ENCODE peak calls at places on chromosomes 11 and 22, in six cellular contexts. I, M, O, W, S and L are unnamed samples. For H3K27me3 and H3K4me1, the result is how much of the 10 kb centered on the place peaks cover.

GRCh38 chr22:31425331-31426050 is 26.1 kb downstream of the DRG1 start:
- DNase-seq in I (no peak), M (no peak), O (no peak), W (no peak), S (no peak), L (no peak)

GRCh38 chr22:40263191-40263590 is 83.1 kb upstream of the ADSL start:
- DNase-seq in I (peak), M (no peak), O (no peak), W (no peak), S (no peak), L (no peak)

GRCh38 chr11:35641206-35641885 is 21.2 kb upstream of the TRIM44 start:
- DNase-seq in I (no peak), M (no peak), O (no peak), W (no peak), S (no peak), L (no peak)

GRCh38 chr11:95469268-95469667 is 238.3 kb upstream of the SESN3 start:
- DNase-seq in I (no peak), M (no peak), O (no peak), W (no peak), S (no peak), L (no peak)

GRCh38 chr11:125433454-125434121 is 62.5 kb downstream of the FEZ1 start:
- DNase-seq in I (peak), M (peak), O (no peak), W (peak), S (no peak), L (no peak)

GRCh38 chr11:107928767-107929507 is 689 bp downstream of the RAB39A start:
- DNase-seq in I (no peak), M (peak), O (no peak), W (peak), S (no peak), L (no peak)

GRCh38 chr22:23404689-23405365 is 175.3 kb downstream of the IGLL1 start:
- DNase-seq in I (no peak), M (peak), O (no peak), W (no peak), S (peak), L (no peak)

GRCh38 chr11:64124147-64124546 is 41.8 kb downstream of the MACROD1 start:
- DNase-seq in I (no peak), M (no peak), O (no peak), W (no peak), S (no peak), L (no peak)

GRCh38 chr22:38706101-38706884 is 549 bp downstream of the GTPBP1 start:
- DNase-seq in I (peak), M (peak), O (no peak), W (peak), S (peak), L (no peak)

GRCh38 chr22:38707984-38708383 is 2.2 kb downstream of the GTPBP1 start:
- DNase-seq in I (no peak), M (no peak), O (no peak), W (no peak), S (no peak), L (no peak)

GRCh38 chr22:38706885-38707180 is 1.1 kb downstream of the GTPBP1 start:
- DNase-seq in I (no peak), M (no peak), O (no peak), W (no peak), S (no peak), L (no peak)

GRCh38 chr22:38705235-38706100 is at the start of gene GTPBP1:
- DNase-seq in I (peak), M (peak), O (peak), W (peak), S (peak), L (peak)

DNA sequence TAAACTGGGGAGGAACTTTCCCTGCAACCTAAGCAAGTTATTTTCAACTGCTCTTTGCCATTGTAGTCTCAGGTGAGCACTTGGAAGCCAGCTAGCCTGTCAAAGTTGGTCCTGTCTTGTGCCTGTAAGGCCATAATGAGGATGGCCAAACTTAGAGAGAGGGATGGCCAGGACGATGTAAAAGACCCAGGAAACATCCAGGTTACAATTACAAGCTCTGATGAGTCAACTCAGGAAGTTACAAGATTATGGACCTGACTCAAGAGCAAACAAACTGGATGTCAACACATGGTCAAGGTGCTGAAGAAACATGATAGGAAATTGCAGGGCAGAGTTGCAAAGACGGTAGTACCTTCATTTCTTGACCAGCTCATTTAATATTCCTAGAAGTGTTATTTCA is 1.6 kb downstream of the GTPBP1 start:
- DNase-seq in I (no peak), M (no peak), O (no peak), W (no peak), S (no peak), L (no peak)
- H3K27me3 ChIP-seq in I (under half), M (under half), O (under half), W (under half), S (under half), L (under half)

GRCh38 chr11:72379384-72380131 is 54.8 kb downstream of the CLPB start:
- DNase-seq in I (no peak), M (no peak), O (no peak), W (no peak), S (no peak), L (no peak)
- H3K27ac ChIP-seq in I (no peak), M (no peak), O (no peak), W (no peak), S (no peak), L (no peak)

GRCh38 chr22:20154602-20155183 is 3.8 kb upstream of the CCDC188 start:
- DNase-seq in I (no peak), M (peak), O (no peak), W (no peak), S (no peak), L (no peak)
- H3K4me1 ChIP-seq in I (under half), M (under half), O (under half), W (under half), S (under half), L (under half)

DNA sequence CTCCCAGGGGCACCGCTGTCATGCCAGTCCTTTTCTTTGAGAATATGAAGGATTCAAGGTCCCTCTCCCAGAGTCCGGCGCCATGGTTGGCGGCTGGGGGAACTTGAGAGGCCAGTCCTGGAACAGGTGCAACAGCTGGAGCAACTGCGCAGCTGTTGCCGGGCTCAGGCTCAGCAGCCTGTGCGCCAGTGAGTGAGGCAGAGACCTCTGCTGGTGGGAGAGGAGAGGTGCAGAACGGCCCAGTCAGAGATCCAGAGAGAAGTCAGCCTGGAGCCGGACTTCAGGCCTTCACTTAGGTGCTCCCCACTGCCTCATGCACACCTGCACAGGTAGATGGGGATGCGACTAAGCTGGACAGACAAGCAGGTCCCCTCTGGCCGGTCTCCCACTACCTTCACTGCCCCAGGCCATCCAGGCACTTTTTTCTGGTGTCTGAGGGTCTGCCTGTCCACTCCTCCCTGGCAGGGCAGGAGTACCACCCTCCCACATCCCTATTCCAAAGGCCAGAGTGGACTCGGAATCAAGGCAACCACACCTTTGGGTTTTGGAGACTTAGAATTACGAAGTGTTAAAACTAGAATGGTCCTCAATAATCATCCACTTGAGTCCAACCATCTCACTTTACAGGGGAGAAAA is 4.6 kb downstream of the CHRDL2 start:
- DNase-seq in I (peak), M (peak), O (peak), W (peak), S (peak), L (peak)
- H3K27me3 ChIP-seq in I (under half), M (under half), O (under half), W (under half), S (under half), L (under half)

GRCh38 chr22:47391169-47392053 is 629.0 kb downstream of the TBC1D22A start:
- DNase-seq in I (no peak), M (no peak), O (no peak), W (no peak), S (no peak), L (no peak)

GRCh38 chr22:47388331-47388730 is 625.9 kb downstream of the TBC1D22A start:
- DNase-seq in I (no peak), M (no peak), O (no peak), W (no peak), S (no peak), L (no peak)

GRCh38 chr22:47388778-47389177 is 626.3 kb downstream of the TBC1D22A start:
- DNase-seq in I (no peak), M (no peak), O (no peak), W (no peak), S (peak), L (no peak)

GRCh38 chr22:47390026-47390970 is 627.8 kb downstream of the TBC1D22A start:
- DNase-seq in I (no peak), M (no peak), O (no peak), W (no peak), S (no peak), L (no peak)

DNA sequence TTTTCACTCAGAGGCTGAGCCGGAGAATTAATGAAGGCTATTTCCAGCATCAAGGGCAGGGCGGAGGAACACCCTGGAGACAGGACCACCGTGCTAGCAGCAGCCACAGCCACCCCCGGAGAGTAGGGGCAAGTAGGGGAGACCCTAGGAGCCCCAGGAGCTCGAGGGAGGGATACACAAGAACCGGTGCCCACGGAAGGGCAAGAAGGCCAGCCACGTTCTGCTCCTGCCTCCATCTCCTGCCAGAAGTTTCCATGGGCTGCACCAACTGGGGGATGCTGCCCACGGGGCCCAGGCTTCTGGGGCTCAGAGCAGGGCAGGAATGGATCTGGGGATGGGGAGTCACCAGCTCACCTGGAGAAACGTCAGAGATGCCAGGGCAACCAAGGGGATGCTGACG is 626.8 kb downstream of the TBC1D22A start:
- DNase-seq in I (no peak), M (no peak), O (no peak), W (no peak), S (peak), L (no peak)
- H3K27ac ChIP-seq in I (no peak), M (no peak), O (no peak), W (no peak), S (no peak), L (no peak)

GRCh38 chr11:99098258-99098657 is 77.5 kb downstream of the CNTN5 start:
- DNase-seq in I (no peak), M (no peak), O (no peak), W (no peak), S (no peak), L (no peak)
- H3K4me1 ChIP-seq in I (under half), M (under half), O (under half), W (under half), S (under half), L (under half)

GRCh38 chr22:50259302-50259701 is 2.2 kb downstream of the MAPK12 start:
- DNase-seq in I (no peak), M (no peak), O (no peak), W (no peak), S (no peak), L (no peak)
- H3K27me3 ChIP-seq in I (under half), M (under half), O (half or more), W (half or more), S (under half), L (under half)

DNA sequence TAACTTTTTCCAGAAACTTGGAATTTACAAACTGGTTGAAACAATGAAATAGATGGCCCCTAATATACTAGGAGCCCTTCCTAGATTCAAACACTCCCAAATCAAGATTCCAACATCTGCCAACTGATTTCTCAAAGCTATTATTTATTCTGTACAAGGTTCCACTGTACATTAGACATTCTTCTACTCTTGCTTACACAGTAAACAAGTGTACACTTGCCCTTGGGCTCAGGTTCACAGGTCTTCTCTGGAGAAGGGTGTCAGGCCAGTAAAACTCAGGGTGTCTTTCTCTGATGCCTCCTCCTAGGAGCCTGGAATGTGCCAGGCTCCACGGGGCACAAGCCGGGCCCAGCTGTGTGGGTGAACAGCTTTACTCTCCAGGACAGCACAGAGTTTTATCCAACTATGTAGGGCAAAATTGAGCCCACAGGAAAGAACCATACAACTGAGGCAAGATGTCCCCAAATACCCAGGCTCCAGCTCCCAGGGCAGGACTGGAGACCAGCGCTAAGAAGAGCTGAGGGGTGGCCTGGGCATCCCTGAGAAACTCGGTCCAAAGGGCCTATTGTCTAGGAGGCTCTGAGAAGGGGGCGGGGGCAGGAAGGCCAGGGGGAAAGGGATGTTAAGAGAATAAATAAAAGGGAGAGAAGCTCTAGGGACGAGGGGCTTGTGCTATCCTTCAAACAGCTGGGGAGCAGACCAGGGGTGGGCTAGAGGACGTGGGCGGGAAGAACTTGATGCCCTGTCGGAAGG is 8.8 kb upstream of the MFRP start:
- DNase-seq in I (no peak), M (no peak), O (no peak), W (no peak), S (peak), L (no peak)
- H3K27ac ChIP-seq in I (no peak), M (no peak), O (no peak), W (no peak), S (no peak), L (no peak)

GRCh38 chr11:61550665-61551227 is 30.1 kb downstream of the SYT7 start:
- DNase-seq in I (no peak), M (no peak), O (no peak), W (no peak), S (no peak), L (no peak)

GRCh38 chr11:61551630-61552029 is 29.2 kb downstream of the SYT7 start:
- DNase-seq in I (no peak), M (no peak), O (no peak), W (no peak), S (no peak), L (no peak)

GRCh38 chr11:61549177-61549576 is 31.7 kb downstream of the SYT7 start:
- DNase-seq in I (no peak), M (no peak), O (no peak), W (no peak), S (no peak), L (no peak)

GRCh38 chr11:61552108-61552635 is 28.7 kb downstream of the SYT7 start:
- DNase-seq in I (no peak), M (no peak), O (no peak), W (no peak), S (no peak), L (no peak)

DNA sequence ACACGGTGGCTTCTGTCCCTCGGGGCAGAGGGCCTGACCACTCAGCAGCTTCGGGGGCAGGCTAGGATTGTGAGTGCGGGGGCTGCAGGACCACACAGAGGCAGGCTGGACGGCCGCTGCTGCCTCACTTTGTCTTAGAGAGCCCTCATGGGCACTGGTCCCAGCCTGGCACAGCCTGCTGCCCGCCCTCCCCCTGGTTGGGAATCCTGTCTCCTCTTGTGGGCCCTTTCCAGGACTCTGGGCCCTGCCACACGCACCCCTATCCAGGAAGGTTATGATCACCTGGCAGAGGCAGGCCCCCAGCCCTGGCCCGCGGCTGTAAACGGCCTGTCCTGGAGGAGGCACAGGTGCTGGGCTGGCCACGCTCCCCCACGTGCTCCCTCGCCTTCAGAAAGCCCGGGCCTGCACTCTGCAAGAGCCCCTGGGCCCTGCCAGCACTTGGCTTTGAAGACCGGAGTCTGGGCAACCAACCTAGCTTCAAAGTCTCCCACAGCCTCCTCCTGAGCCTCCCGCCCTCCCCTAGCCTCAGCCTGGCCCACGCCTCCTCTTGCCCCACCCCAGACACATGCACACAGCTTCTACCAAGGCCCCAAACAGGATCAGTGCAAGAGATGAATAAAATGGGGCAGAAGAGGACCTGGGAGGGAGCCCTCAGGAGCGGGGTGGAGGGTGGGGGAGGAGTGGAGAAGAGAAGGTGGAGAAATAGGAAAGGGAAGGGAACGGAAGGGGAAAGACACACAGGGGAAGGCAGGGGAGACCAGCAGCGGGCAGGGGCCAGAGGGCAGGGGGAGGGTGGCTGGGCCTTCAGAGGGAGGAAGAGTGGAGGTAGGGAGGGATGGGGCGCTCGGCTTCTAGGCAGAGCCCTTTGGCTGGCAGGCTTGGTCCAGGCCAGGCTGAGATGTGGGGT is 31.0 kb downstream of the SYT7 start:
- DNase-seq in I (no peak), M (no peak), O (no peak), W (no peak), S (no peak), L (no peak)
- H3K4me1 ChIP-seq in I (under half), M (under half), O (under half), W (under half), S (under half), L (under half)

GRCh38 chr11:31822604-31823371 is 11.7 kb upstream of the PAX6 start:
- DNase-seq in I (no peak), M (peak), O (no peak), W (no peak), S (no peak), L (no peak)
- H3K27me3 ChIP-seq in I (under half), M (half or more), O (half or more), W (half or more), S (under half), L (half or more)